ENCODE peak calls at places on chromosome 3, in four cellular contexts. P is BE2C, N is tibial artery, J is heart right ventricle. H is an unnamed sample.

GRCh38 chr3:106206165-106206564 is 337.4 kb upstream of the CBLB start:
- DNase-seq in P (no peak), J (no peak), N (no peak), H (peak)

GRCh38 chr3:42556089-42556632 is 25.6 kb downstream of the SEC22C start:
- DNase-seq in N (no peak), P (no peak), J (no peak), H (no peak)

GRCh38 chr3:66241466-66241865 is 20.7 kb downstream of the SLC25A26 start:
- DNase-seq in P (no peak), N (no peak), J (no peak), H (no peak)

GRCh38 chr3:113496924-113497323 is 18.0 kb downstream of the SPICE1 start:
- DNase-seq in J (no peak), P (no peak), N (no peak), H (no peak)

GRCh38 chr3:185397676-185398075 is 34.7 kb downstream of the MAP3K13 start:
- DNase-seq in J (peak), P (peak), N (no peak), H (no peak)

GRCh38 chr3:140022061-140022781 is 87.2 kb downstream of the CLSTN2 start:
- DNase-seq in N (peak), P (peak), J (peak), H (no peak)

GRCh38 chr3:194632211-194632982 is 822 bp downstream of the TMEM44 start:
- DNase-seq in N (peak), P (no peak), J (peak), H (peak)

GRCh38 chr3:183370391-183370790 is 58.0 kb downstream of the MCF2L2 start:
- DNase-seq in N (no peak), P (no peak), J (no peak), H (no peak)

GRCh38 chr3:86814321-86814720 is 176.6 kb downstream of the VGLL3 start:
- DNase-seq in J (no peak), N (no peak), P (no peak), H (no peak)

GRCh38 chr3:196660381-196661166 is 21.1 kb downstream of the NRROS start:
- DNase-seq in N (no peak), J (no peak), P (no peak), H (no peak)

GRCh38 chr3:129413687-129414506 is 14.5 kb downstream of the EFCAB12 start:
- DNase-seq in P (no peak), N (peak), J (no peak), H (peak)

GRCh38 chr3:184380210-184380626 is 364 bp downstream of the CHRD start:
- DNase-seq in P (peak), J (peak), N (peak), H (no peak)

GRCh38 chr3:43411429-43411828 is 125.1 kb downstream of the SNRK start:
- DNase-seq in P (no peak), N (no peak), J (no peak), H (no peak)

GRCh38 chr3:179526989-179527391 is 35.7 kb upstream of the ACTL6A start:
- DNase-seq in J (peak), P (peak), N (peak), H (peak)

GRCh38 chr3:139762307-139762706 is 84.5 kb upstream of the NMNAT3 start:
- DNase-seq in N (no peak), P (peak), J (no peak), H (no peak)

GRCh38 chr3:100562224-100562857 is 47.1 kb upstream of the ADGRG7 start:
- DNase-seq in P (no peak), N (no peak), J (no peak), H (peak)

GRCh38 chr3:107954845-107955244 is 136.0 kb downstream of the CD47 start:
- DNase-seq in N (no peak), P (no peak), J (no peak), H (no peak)

GRCh38 chr3:57298041-57298440 is 5.6 kb upstream of the ASB14 start:
- DNase-seq in J (no peak), N (no peak), P (no peak), H (peak)

GRCh38 chr3:194265505-194265892 is 85.6 kb downstream of the CPN2 start:
- DNase-seq in N (peak), J (peak), P (peak), H (peak)

GRCh38 chr3:148175215-148175614 is 522.5 kb upstream of the AGTR1 start:
- DNase-seq in J (no peak), N (no peak), P (no peak), H (peak)

GRCh38 chr3:149314807-149315578 is 18.4 kb downstream of the TM4SF18 start:
- DNase-seq in P (no peak), N (no peak), J (no peak), H (peak)

GRCh38 chr3:55309336-55309735 is 177.8 kb downstream of the WNT5A start:
- DNase-seq in P (no peak), N (no peak), J (no peak), H (no peak)

GRCh38 chr3:164332856-164333802 is 745.2 kb downstream of the SI start:
- DNase-seq in J (no peak), P (no peak), N (no peak), H (no peak)

GRCh38 chr3:94083261-94083660 is 20.4 kb downstream of the NSUN3 start:
- DNase-seq in P (no peak), N (no peak), J (no peak), H (no peak)

GRCh38 chr3:134078169-134078821 is 48.6 kb upstream of the SLCO2A1 start:
- DNase-seq in N (peak), J (no peak), P (no peak), H (no peak)

GRCh38 chr3:120049881-120050539 is 44.2 kb downstream of the GSK3B start:
- DNase-seq in P (no peak), N (no peak), J (no peak), H (no peak)

GRCh38 chr3:38168988-38169363 is 3.6 kb downstream of the OXSR1 start:
- DNase-seq in N (no peak), J (no peak), P (no peak), H (peak)

GRCh38 chr3:190541560-190541959 is 27.7 kb downstream of the IL1RAP start:
- DNase-seq in N (no peak), J (no peak), P (no peak), H (no peak)
- TF ChIP-seq CTCF in N (no peak), J (no peak), P (no peak), H (no peak)

DNA sequence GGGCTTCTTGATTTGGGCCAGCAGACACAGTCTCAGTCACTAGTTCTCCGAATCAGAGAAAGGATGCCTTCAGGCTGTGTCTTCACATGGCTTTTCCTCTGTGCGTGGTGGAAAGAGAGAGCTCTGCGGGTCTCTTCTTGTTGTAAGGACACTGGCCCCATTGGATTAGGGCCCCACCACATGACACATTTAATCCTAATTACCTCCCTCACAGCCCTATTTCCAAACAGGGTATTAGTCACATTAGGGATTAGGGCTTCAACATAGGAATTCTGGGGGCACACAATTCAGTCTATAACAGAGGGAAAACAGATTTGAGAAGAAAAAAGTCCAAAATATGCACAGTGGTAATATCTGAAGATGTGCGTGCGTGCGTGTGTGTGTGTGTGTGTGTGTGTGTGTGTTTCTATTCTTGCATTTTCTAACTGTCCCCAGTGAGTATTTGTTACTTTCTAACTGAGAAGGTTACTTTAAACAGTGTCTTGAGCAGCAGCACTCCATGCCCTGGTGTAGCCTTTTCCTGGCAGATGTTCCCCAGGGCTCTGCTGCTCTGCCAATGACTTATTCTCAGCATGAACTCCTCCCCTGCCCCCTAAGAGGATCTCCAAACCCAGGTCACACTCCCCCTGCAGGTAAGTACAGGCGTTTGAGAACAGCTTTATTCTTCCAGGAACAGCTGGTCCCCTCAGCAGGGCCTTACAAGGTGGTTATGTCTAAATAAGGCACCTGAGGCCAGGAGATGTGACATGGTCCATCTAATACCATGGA is 72.9 kb downstream of the RPL39L start:
- DNase-seq in N (no peak), J (no peak), P (peak), H (peak)
- H3K4me3 ChIP-seq in N (no peak), J (no peak), P (no peak), H (no peak)

DNA sequence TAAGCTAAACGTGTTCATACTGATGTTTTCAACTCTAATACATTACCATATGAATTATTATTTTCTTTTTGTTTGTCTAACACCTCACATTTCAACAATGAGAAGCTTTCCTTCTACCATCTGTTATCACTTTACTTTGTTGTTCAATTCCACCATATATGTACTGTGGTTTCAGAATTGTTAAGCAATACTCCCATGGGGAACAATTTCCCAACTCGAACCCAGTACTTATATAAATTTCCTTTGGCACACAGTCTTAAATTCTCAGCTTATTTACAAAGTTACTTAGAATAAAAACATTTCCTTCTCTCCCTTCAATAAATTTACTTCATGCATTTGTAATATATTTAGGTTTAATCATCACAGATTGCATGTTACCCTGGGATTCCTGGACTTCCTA is 1764.4 kb downstream of the OTOL1 start:
- DNase-seq in J (no peak), N (no peak), P (no peak), H (no peak)
- TF ChIP-seq CTCF in J (no peak), N (no peak), P (no peak), H (no peak)

DNA sequence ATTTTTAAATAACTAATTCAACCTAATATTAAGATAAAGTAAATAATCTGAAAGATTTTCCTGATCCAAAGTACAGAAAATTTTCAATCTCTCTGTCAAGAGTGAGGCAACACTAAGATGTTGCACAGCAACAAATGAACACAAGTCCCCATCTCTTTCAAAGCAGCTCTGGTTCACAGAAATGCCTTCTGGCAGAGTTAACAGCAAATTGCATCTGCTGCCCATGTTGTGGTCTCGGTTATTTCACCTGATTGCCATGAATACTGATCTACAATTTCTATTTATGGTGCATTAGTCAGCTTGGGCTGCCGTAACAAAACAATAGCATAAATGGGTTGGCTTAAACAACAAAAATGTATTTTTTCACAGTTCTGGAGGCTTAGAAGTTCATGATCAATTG is 167.3 kb downstream of the BCHE start:
- DNase-seq in P (no peak), N (no peak), J (no peak), H (no peak)
- H3K4me3 ChIP-seq in P (no peak), N (no peak), J (no peak), H (no peak)

GRCh38 chr3:11878837-11879236 is 32.2 kb upstream of the TAMM41 start:
- DNase-seq in N (no peak), J (no peak), P (no peak), H (no peak)
- TF ChIP-seq CTCF in N (no peak), J (no peak), P (no peak), H (no peak)

GRCh38 chr3:9703736-9704342 is at the start of gene CPNE9:
- DNase-seq in J (no peak), N (no peak), P (peak), H (no peak)
- H3K4me3 ChIP-seq in J (peak), N (peak), P (peak), H (peak)

GRCh38 chr3:11536132-11536935 is 107.4 kb downstream of the VGLL4 start:
- DNase-seq in J (no peak), P (no peak), N (peak), H (no peak)
- TF ChIP-seq CTCF in J (no peak), P (no peak), N (no peak), H (no peak)

GRCh38 chr3:31959951-31960792 is 20.9 kb downstream of the OSBPL10 start:
- DNase-seq in N (no peak), J (no peak), P (no peak), H (peak)
- H3K4me3 ChIP-seq in N (peak), J (peak), P (no peak), H (no peak)

H was measured in bronchial epithelial cell.